ENCODE peak calls at places on chromosomes 3 and 15, in nine cellular contexts. T is heart right ventricle, O is left ventricle myocardium inferior, P is thoracic aorta, B is thyroid gland, I is cardiac fibroblast, K is cardiac muscle cell, A is spleen, Z is suprapubic skin. R is an unnamed sample.

GRCh38 chr3:160755776-160756304 is at the start of gene PPM1L:
- DNase-seq in P (peak), T (peak), K (peak), B (peak), I (peak), O (peak), Z (peak), A (peak), R (peak)

GRCh38 chr3:38107911-38108648 is 28.8 kb downstream of the ACAA1 start:
- DNase-seq in A (no peak), O (no peak), I (no peak), P (no peak), K (no peak), Z (no peak), T (no peak), B (no peak), R (no peak)

GRCh38 chr15:28875461-28875965 is 10.3 kb upstream of the APBA2 start:
- DNase-seq in Z (no peak), P (no peak), I (no peak), K (no peak), B (no peak), T (no peak), O (no peak), A (no peak), R (no peak)

GRCh38 chr3:109818081-109818480 is 480.7 kb upstream of the DPPA4 start:
- DNase-seq in A (no peak), T (no peak), B (no peak), K (no peak), P (no peak), O (no peak), I (no peak), Z (no peak), R (no peak)

GRCh38 chr3:36434682-36435426 is 54.5 kb downstream of the STAC start:
- DNase-seq in O (no peak), A (no peak), P (no peak), B (no peak), T (no peak), I (peak), K (no peak), Z (no peak), R (no peak)

GRCh38 chr3:43016513-43016865 is 37.4 kb downstream of the GASK1A start:
- DNase-seq in K (no peak), T (no peak), B (no peak), Z (no peak), O (no peak), I (no peak), P (no peak), A (no peak), R (no peak)

GRCh38 chr3:108134555-108134880 is 43.7 kb upstream of the CD47 start:
- DNase-seq in T (no peak), Z (no peak), A (no peak), B (no peak), P (no peak), K (no peak), I (no peak), O (no peak), R (no peak)

GRCh38 chr3:45988100-45988761 is 7.4 kb downstream of the FYCO1 start:
- DNase-seq in A (no peak), B (no peak), O (no peak), K (no peak), P (no peak), I (peak), T (no peak), Z (peak), R (no peak)

GRCh38 chr3:195195321-195196209 is 75.4 kb downstream of the XXYLT1 start:
- DNase-seq in I (no peak), A (no peak), T (no peak), Z (no peak), O (no peak), K (no peak), B (peak), P (no peak), R (no peak)

GRCh38 chr3:69116897-69117296 is 5.5 kb downstream of the LMOD3 start:
- DNase-seq in A (no peak), O (no peak), I (no peak), B (no peak), K (no peak), T (no peak), Z (no peak), P (no peak), R (no peak)

GRCh38 chr3:157294953-157295352 is 135.0 kb upstream of the CCNL1 start:
- DNase-seq in O (no peak), I (no peak), B (no peak), T (no peak), P (no peak), Z (no peak), A (no peak), K (no peak), R (no peak)

GRCh38 chr3:58151637-58152036 is 59.1 kb downstream of the DNASE1L3 start:
- DNase-seq in B (no peak), I (peak), A (no peak), Z (no peak), O (peak), T (peak), P (no peak), K (no peak), R (no peak)

GRCh38 chr15:69253156-69253555 is 45.6 kb upstream of the PAQR5 start:
- DNase-seq in P (no peak), K (no peak), Z (no peak), I (peak), A (no peak), T (peak), B (no peak), O (peak), R (no peak)

GRCh38 chr3:111610189-111610588 is 15.0 kb upstream of the ZBED2 start:
- DNase-seq in O (no peak), P (no peak), B (no peak), T (no peak), A (no peak), K (no peak), Z (no peak), I (no peak), R (peak)

GRCh38 chr15:37099321-37100108 is 834 bp downstream of the MEIS2 start:
- DNase-seq in Z (no peak), B (no peak), A (no peak), P (no peak), T (no peak), K (no peak), O (no peak), I (no peak), R (peak)

GRCh38 chr3:10551821-10552630 is 46.6 kb upstream of the ATP2B2 start:
- DNase-seq in K (no peak), O (no peak), I (no peak), Z (peak), A (no peak), P (no peak), B (no peak), T (no peak), R (peak)

GRCh38 chr15:92069308-92070244 is 216.1 kb downstream of the SLCO3A1 start:
- DNase-seq in A (no peak), K (no peak), Z (no peak), O (peak), T (peak), I (peak), B (peak), P (peak), R (peak)

GRCh38 chr15:63348392-63348791 is 33.3 kb downstream of the CA12 start:
- DNase-seq in T (peak), P (no peak), B (peak), O (peak), I (peak), A (peak), K (no peak), Z (peak), R (no peak)

GRCh38 chr3:25664066-25664809 is 469 bp downstream of the TOP2B start:
- DNase-seq in I (peak), K (peak), T (peak), Z (peak), O (peak), A (peak), P (peak), B (peak), R (no peak)

GRCh38 chr3:195185574-195185973 is 85.4 kb downstream of the XXYLT1 start:
- DNase-seq in B (no peak), T (no peak), Z (no peak), O (no peak), I (no peak), P (no peak), K (no peak), A (no peak), R (no peak)

GRCh38 chr3:18807593-18807992 is 340.7 kb upstream of the KCNH8 start:
- DNase-seq in K (no peak), T (no peak), Z (no peak), B (no peak), P (no peak), O (no peak), A (no peak), I (no peak), R (no peak)

GRCh38 chr3:87228316-87228715 is 1.2 kb downstream of the CHMP2B start:
- DNase-seq in A (no peak), Z (no peak), P (no peak), B (no peak), K (no peak), I (peak), O (no peak), T (no peak), R (no peak)

GRCh38 chr15:66484539-66485112 is 12.9 kb downstream of the SNAPC5 start:
- DNase-seq in A (no peak), O (no peak), T (no peak), Z (no peak), I (no peak), B (no peak), K (no peak), P (no peak), R (no peak)

GRCh38 chr3:89314454-89314853 is 207.0 kb downstream of the EPHA3 start:
- DNase-seq in P (no peak), Z (no peak), A (no peak), O (no peak), B (no peak), I (peak), K (peak), T (no peak), R (peak)

GRCh38 chr3:59502806-59503205 is 453.0 kb upstream of the CFAP20DC start:
- DNase-seq in I (peak), K (no peak), T (no peak), B (no peak), Z (no peak), A (no peak), O (no peak), P (no peak), R (no peak)

GRCh38 chr3:197155039-197155438 is 125.4 kb upstream of the MELTF start:
- DNase-seq in B (no peak), K (no peak), Z (no peak), P (no peak), A (no peak), I (no peak), O (no peak), T (no peak), R (no peak)

GRCh38 chr15:35174948-35175347 is 89.9 kb upstream of the NANOGP8 start:
- DNase-seq in K (no peak), O (no peak), T (no peak), I (no peak), Z (no peak), B (no peak), P (no peak), A (no peak), R (no peak)

GRCh38 chr3:74119221-74119620 is 494.5 kb upstream of the PDZRN3 start:
- DNase-seq in Z (no peak), I (no peak), P (no peak), K (no peak), A (no peak), T (no peak), O (no peak), B (no peak), R (no peak)

GRCh38 chr3:11915621-11916417 is 69.1 kb upstream of the TAMM41 start:
- DNase-seq in A (no peak), P (no peak), Z (no peak), K (no peak), T (no peak), I (no peak), B (no peak), O (no peak), R (no peak)

GRCh38 chr15:22962611-22963010 is 17.6 kb downstream of the CYFIP1 start:
- DNase-seq in P (no peak), A (peak), O (no peak), T (no peak), I (no peak), K (no peak), B (no peak), Z (peak), R (no peak)

GRCh38 chr3:148911597-148911996 is 46.5 kb downstream of the CPA3 start:
- DNase-seq in K (no peak), P (no peak), Z (no peak), A (no peak), O (no peak), I (no peak), T (no peak), B (no peak), R (no peak)

GRCh38 chr3:12903000-12903800 is 61.8 kb upstream of the RPL32 start:
- DNase-seq in T (no peak), K (no peak), I (no peak), Z (no peak), A (peak), B (no peak), O (no peak), P (no peak), R (no peak)

GRCh38 chr3:179526989-179527391 is 35.7 kb upstream of the ACTL6A start:
- DNase-seq in A (no peak), I (peak), K (peak), O (peak), P (no peak), B (peak), Z (no peak), T (peak), R (no peak)

GRCh38 chr3:30626443-30627181 is 20.2 kb downstream of the TGFBR2 start:
- DNase-seq in A (no peak), B (no peak), P (no peak), I (peak), O (no peak), K (no peak), T (no peak), Z (no peak), R (no peak)

GRCh38 chr3:192514081-192514753 is 213.1 kb downstream of the FGF12 start:
- DNase-seq in Z (no peak), B (peak), K (peak), I (peak), P (no peak), T (no peak), A (peak), O (no peak), R (no peak)

GRCh38 chr3:17891139-17891850 is 148.9 kb upstream of the TBC1D5 start:
- DNase-seq in I (peak), A (no peak), K (no peak), B (no peak), P (no peak), O (no peak), T (no peak), Z (no peak), R (no peak)

GRCh38 chr15:26179906-26180305 is 316.8 kb upstream of the ATP10A start:
- DNase-seq in P (no peak), A (no peak), K (peak), O (peak), B (no peak), Z (no peak), T (no peak), I (no peak), R (no peak)
- TF ChIP-seq CTCF in P (no peak), A (no peak), K (no peak), O (peak), B (no peak), Z (no peak), T (no peak), I (no peak), R (no peak)

DNA sequence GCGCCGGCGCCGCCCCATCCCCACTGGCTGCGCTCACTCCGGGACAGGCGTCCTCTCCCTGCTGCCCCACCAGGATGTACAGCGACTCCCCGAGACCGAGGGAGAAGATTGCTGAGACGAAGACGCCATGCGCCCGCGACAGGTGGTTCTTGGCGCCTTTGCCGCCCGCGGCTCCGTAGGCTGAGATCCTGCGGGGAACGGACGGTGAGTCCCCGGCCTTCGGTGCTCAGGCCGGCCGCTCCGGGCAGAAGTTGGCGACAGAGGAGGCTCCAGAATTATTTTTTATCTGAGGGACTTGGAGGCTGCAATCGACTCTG is 1.6 kb downstream of the LTK start:
- DNase-seq in A (no peak), B (no peak), O (no peak), P (no peak), I (no peak), Z (no peak), K (no peak), T (no peak), R (no peak)
- H3K4me3 ChIP-seq in A (peak), B (no peak), O (peak), P (peak), I (no peak), Z (peak), K (no peak), T (peak), R (no peak)

GRCh38 chr15:41018534-41018933 is 65.3 kb downstream of the CHAC1 start:
- DNase-seq in O (no peak), T (peak), A (no peak), I (peak), B (peak), P (no peak), K (peak), Z (no peak), R (no peak)
- TF ChIP-seq CTCF in O (peak), T (peak), A (peak), I (no peak), B (peak), P (peak), K (peak), Z (no peak), R (no peak)

GRCh38 chr15:74218172-74218885 is 15.7 kb upstream of the STRA6 start:
- DNase-seq in A (no peak), P (no peak), I (no peak), B (no peak), T (no peak), O (no peak), Z (no peak), K (no peak), R (no peak)

GRCh38 chr15:74214324-74215021 is 11.9 kb upstream of the STRA6 start:
- DNase-seq in B (no peak), I (no peak), Z (no peak), T (no peak), K (no peak), A (no peak), P (no peak), O (no peak), R (no peak)

GRCh38 chr15:74216949-74217348 is 14.4 kb upstream of the STRA6 start:
- DNase-seq in T (no peak), P (no peak), B (no peak), O (no peak), K (no peak), A (no peak), Z (no peak), I (no peak), R (no peak)

GRCh38 chr15:74213858-74214284 is 11.3 kb upstream of the STRA6 start:
- DNase-seq in P (no peak), B (no peak), I (no peak), K (no peak), Z (no peak), T (peak), O (no peak), A (no peak), R (no peak)

GRCh38 chr15:74215958-74216357 is 13.4 kb upstream of the STRA6 start:
- DNase-seq in K (no peak), I (no peak), O (no peak), T (no peak), P (no peak), B (no peak), A (no peak), Z (no peak), R (no peak)
- H3K4me3 ChIP-seq in K (no peak), I (no peak), O (no peak), T (no peak), P (no peak), B (no peak), A (no peak), Z (no peak), R (no peak)

DNA sequence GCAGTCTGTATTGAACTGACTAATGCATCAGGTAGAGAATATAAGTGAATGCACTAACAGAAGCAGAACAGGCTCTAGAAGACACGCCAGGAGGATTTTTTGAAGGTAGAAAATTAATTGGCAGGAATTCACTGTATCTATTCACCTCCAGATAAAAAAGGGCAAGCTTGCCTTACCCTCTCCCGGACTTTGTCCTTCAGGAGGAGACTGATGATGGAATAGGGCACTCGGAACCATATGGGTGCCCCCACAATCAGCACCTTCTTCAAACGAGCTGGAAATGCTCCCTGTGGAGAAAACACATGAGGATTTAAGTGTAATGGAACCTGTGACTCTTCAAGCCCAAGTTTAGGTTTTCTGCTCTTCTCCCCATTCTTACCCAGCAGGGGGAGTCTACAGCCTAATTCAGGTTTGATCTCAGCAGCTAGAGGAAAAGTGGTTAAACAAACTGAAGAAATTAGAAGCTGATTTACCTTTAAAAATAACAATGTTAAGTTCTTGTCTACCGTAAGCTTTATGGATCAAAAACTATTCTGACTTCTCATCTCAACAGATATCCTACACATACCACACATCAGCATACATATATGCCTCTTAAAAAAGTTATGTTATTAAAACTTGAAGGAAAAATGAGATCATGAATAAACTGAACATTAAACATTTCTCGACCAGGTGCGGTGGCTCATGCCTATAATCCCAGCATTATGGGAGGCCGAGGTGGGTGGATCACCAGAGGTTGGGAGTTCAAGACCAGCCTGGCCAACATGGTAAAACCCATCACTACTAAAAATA is 57.4 kb upstream of the SIN3A start:
- DNase-seq in T (peak), B (no peak), P (no peak), I (peak), K (peak), Z (no peak), O (no peak), A (no peak), R (peak)
- TF ChIP-seq CTCF in T (peak), B (peak), P (peak), I (peak), K (peak), Z (peak), O (peak), A (peak), R (peak)

R was measured in GM12865.